ENCODE peak calls at places on chromosomes 6 and 20, in four cellular contexts. A is CD4-positive, alpha-beta T cell; T is fibroblast of lung; Q is T47D. S is an unnamed sample.

GRCh38 chr20:568865-569415 is 25.4 kb upstream of the CSNK2A1 start:
- DNase-seq in T (no peak), Q (no peak), A (no peak), S (no peak)

GRCh38 chr6:89483111-89483720 is 50.3 kb downstream of the ANKRD6 start:
- DNase-seq in A (no peak), Q (no peak), T (peak), S (no peak)

GRCh38 chr6:80622641-80623040 is 516.2 kb downstream of the BCKDHB start:
- DNase-seq in T (no peak), Q (peak), A (no peak), S (no peak)

GRCh38 chr20:8858181-8858794 is 210.6 kb upstream of the PLCB4 start:
- DNase-seq in T (no peak), A (no peak), Q (no peak), S (no peak)

GRCh38 chr6:23568292-23568691 is 557.7 kb upstream of the NRSN1 start:
- DNase-seq in Q (no peak), A (no peak), T (no peak), S (no peak)

GRCh38 chr20:48604936-48605335 is 222.9 kb downstream of the PREX1 start:
- DNase-seq in T (no peak), Q (no peak), A (no peak), S (peak)

GRCh38 chr6:34992353-34992752 is 103.3 kb downstream of the ANKS1A start:
- DNase-seq in A (no peak), T (no peak), Q (no peak), S (no peak)

GRCh38 chr6:111590209-111590955 is 15.3 kb downstream of the TRAF3IP2 start:
- DNase-seq in A (no peak), Q (no peak), T (no peak), S (no peak)

S was measured in osteocyte.